ENCODE peak calls at places on chromosomes 6 and 20, in eight cellular contexts. L is hepatocyte, P is GM23248, Y is HCT116, I is neuronal stem cell, Q is esophagus squamous epithelium, G is left lung, U is GM12865. C is an unnamed sample.

GRCh38 chr20:55528482-55528881 is 476.8 kb downstream of the CBLN4 start:
- DNase-seq in L (no peak), P (no peak), Y (no peak), I (no peak), Q (no peak), G (no peak), U (no peak), C (no peak)

GRCh38 chr6:157364705-157365104 is 16.3 kb upstream of the ZDHHC14 start:
- DNase-seq in L (no peak), P (peak), Y (no peak), I (no peak), Q (no peak), G (no peak), U (no peak), C (no peak)

GRCh38 chr6:109702797-109703196 is 11.7 kb downstream of the FIG4 start:
- DNase-seq in L (no peak), P (no peak), Y (no peak), I (no peak), Q (no peak), G (no peak), U (no peak), C (no peak)

GRCh38 chr20:46353506-46354206 is 45.4 kb upstream of the CDH22 start:
- DNase-seq in L (no peak), P (no peak), Y (no peak), I (no peak), Q (no peak), G (no peak), U (no peak), C (no peak)

GRCh38 chr6:95203153-95203754 is 374.1 kb upstream of the MANEA start:
- DNase-seq in L (peak), P (peak), Y (peak), I (peak), Q (no peak), G (no peak), U (peak), C (peak)

GRCh38 chr20:23161968-23162696 is 76.0 kb upstream of the CD93 start:
- DNase-seq in L (peak), P (no peak), Y (no peak), I (no peak), Q (no peak), G (peak), U (peak), C (peak)

GRCh38 chr6:21902766-21903165 is 309.2 kb downstream of the SOX4 start:
- DNase-seq in L (no peak), P (no peak), Y (no peak), I (no peak), Q (no peak), G (no peak), U (no peak), C (no peak)

GRCh38 chr20:16020971-16021370 is 552.3 kb downstream of the KIF16B start:
- DNase-seq in L (no peak), P (peak), Y (no peak), I (no peak), Q (no peak), G (no peak), U (no peak), C (no peak)

GRCh38 chr6:25706314-25707014 is 48.1 kb upstream of the SLC17A4 start:
- DNase-seq in L (peak), P (peak), Y (no peak), I (no peak), Q (no peak), G (peak), U (no peak), C (no peak)

GRCh38 chr6:24985313-24985712 is 49.6 kb upstream of the RIPOR2 start:
- DNase-seq in L (no peak), P (no peak), Y (no peak), I (peak), Q (no peak), G (no peak), U (no peak), C (no peak)

GRCh38 chr20:61683721-61684120 is 382.0 kb downstream of the TAF4 start:
- DNase-seq in L (no peak), P (no peak), Y (no peak), I (no peak), Q (no peak), G (no peak), U (no peak), C (no peak)

GRCh38 chr6:3813918-3814317 is 35.3 kb upstream of the FAM50B start:
- DNase-seq in L (no peak), P (no peak), Y (no peak), I (no peak), Q (no peak), G (no peak), U (no peak), C (no peak)

GRCh38 chr6:5379647-5380242 is 118.4 kb downstream of the FARS2 start:
- DNase-seq in L (peak), P (peak), Y (peak), I (peak), Q (no peak), G (no peak), U (peak), C (peak)

GRCh38 chr6:150142657-150143501 is at the start of gene PPP1R14C:
- DNase-seq in L (peak), P (peak), Y (no peak), I (peak), Q (no peak), G (peak), U (no peak), C (no peak)

GRCh38 chr6:141488466-141488865 is 644.3 kb upstream of the GJE1 start:
- DNase-seq in L (no peak), P (peak), Y (no peak), I (no peak), Q (no peak), G (no peak), U (peak), C (no peak)

GRCh38 chr6:150528648-150529285 is 70.9 kb upstream of the PLEKHG1 start:
- DNase-seq in L (peak), P (peak), Y (no peak), I (peak), Q (no peak), G (no peak), U (peak), C (no peak)

GRCh38 chr6:163180874-163181541 is 233.5 kb upstream of the QKI start:
- DNase-seq in L (peak), P (peak), Y (peak), I (peak), Q (no peak), G (no peak), U (peak), C (no peak)

GRCh38 chr20:33490023-33490933 is at the start of gene CBFA2T2:
- DNase-seq in L (no peak), P (peak), Y (peak), I (no peak), Q (no peak), G (no peak), U (no peak), C (no peak)

GRCh38 chr6:166736606-166737005 is 109.6 kb upstream of the RPS6KA2 start:
- DNase-seq in L (peak), P (peak), Y (peak), I (no peak), Q (no peak), G (no peak), U (no peak), C (no peak)

GRCh38 chr6:99305021-99305554 is 44.4 kb downstream of the FAXC start:
- DNase-seq in L (no peak), P (no peak), Y (no peak), I (no peak), Q (no peak), G (no peak), U (peak), C (no peak)

GRCh38 chr20:31475032-31475431 is at the start of the genes DEFB124 and REM1:
- DNase-seq in L (no peak), P (no peak), Y (no peak), I (no peak), Q (no peak), G (peak), U (no peak), C (no peak)

GRCh38 chr6:168190646-168191443 is 111.8 kb upstream of the FRMD1 start:
- DNase-seq in L (no peak), P (no peak), Y (no peak), I (no peak), Q (no peak), G (no peak), U (no peak), C (no peak)

GRCh38 chr6:155530219-155530834 is 74.7 kb upstream of the NOX3 start:
- DNase-seq in L (peak), P (peak), Y (peak), I (no peak), Q (no peak), G (no peak), U (peak), C (peak)

GRCh38 chr6:4057036-4057435 is 21.9 kb downstream of the FAM217A start:
- DNase-seq in L (no peak), P (no peak), Y (no peak), I (no peak), Q (no peak), G (no peak), U (no peak), C (no peak)

GRCh38 chr20:37565134-37565811 is 37.6 kb upstream of the BLCAP start:
- DNase-seq in L (no peak), P (no peak), Y (no peak), I (peak), Q (no peak), G (no peak), U (no peak), C (no peak)

GRCh38 chr6:47810885-47811284 is 29.1 kb downstream of the OPN5 start:
- DNase-seq in L (no peak), P (no peak), Y (no peak), I (peak), Q (no peak), G (no peak), U (peak), C (no peak)

GRCh38 chr6:11215773-11216172 is 16.7 kb downstream of the NEDD9 start:
- DNase-seq in L (no peak), P (no peak), Y (no peak), I (no peak), Q (no peak), G (no peak), U (no peak), C (no peak)

GRCh38 chr6:108423982-108424695 is 129.3 kb downstream of the AFG1L start:
- DNase-seq in L (no peak), P (peak), Y (no peak), I (no peak), Q (no peak), G (no peak), U (no peak), C (no peak)

DNA sequence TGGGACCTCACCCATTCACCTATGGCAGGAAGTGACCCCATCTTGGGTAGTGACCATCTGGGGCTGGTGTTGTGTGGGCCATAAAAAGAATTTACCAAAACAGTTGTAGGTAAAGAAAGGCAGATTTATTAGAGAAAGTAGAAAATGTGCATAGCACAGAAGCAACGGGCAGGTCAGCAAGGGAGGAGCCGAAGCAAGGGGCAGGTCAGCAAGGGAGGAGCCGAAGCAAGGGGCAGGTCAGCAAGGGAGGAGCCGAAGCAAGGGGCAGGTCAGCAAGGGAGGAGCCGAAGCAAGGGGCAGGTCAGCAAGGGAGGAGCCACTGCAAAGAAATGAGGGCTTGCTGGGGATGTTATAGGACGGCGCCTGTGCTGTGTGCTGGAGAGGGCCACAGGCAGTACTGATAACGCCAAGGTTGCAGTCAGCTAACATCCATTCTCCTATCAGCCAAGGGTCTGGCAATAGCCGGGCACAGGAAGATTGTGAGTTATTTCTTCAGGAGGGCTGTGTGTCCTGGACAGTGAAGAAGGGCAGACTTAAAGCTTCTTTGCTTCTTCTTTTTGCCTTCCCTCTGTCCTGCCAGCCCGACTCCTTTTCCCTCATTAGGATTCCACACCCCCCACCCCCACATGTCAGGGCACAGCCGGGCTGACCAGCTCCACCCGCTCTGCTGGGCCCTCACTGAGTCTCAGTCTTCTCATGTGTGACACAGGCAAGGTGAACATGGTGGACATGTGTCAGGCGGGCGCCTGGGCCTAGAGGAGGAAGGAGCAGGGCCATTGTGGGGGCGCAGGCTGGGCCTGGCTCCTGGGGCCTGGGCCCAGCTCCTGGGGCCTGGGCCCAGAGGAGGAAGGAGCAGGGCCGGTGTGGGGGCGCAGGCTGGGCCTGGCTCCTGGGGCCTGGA is 31.6 kb upstream of the CHRNA4 start:
- DNase-seq in L (no peak), P (no peak), Y (no peak), I (no peak), Q (no peak), G (peak), U (no peak), C (no peak)
- H3K4me3 ChIP-seq in L (no peak), P (no peak), Y (no peak), I (no peak), Q (no peak), G (no peak), U (no peak), C (no peak)

GRCh38 chr6:80005406-80005805 is 957 bp downstream of the TTK start:
- DNase-seq in L (no peak), P (no peak), Y (no peak), I (no peak), Q (no peak), G (no peak), U (no peak), C (no peak)
- H3K4me3 ChIP-seq in L (peak), P (peak), Y (peak), I (peak), Q (peak), G (no peak), U (peak), C (peak)

GRCh38 chr6:44004136-44004535 is 123.1 kb downstream of the MRPL14 start:
- DNase-seq in L (no peak), P (no peak), Y (no peak), I (no peak), Q (no peak), G (no peak), U (no peak), C (no peak)

GRCh38 chr6:44002071-44002590 is 125.1 kb downstream of the MRPL14 start:
- DNase-seq in L (peak), P (peak), Y (no peak), I (peak), Q (no peak), G (no peak), U (no peak), C (no peak)

GRCh38 chr6:44003345-44004061 is 123.7 kb downstream of the MRPL14 start:
- DNase-seq in L (peak), P (no peak), Y (no peak), I (no peak), Q (no peak), G (no peak), U (peak), C (no peak)

GRCh38 chr6:44001318-44001868 is 125.9 kb downstream of the MRPL14 start:
- DNase-seq in L (peak), P (peak), Y (peak), I (no peak), Q (no peak), G (no peak), U (peak), C (no peak)

DNA sequence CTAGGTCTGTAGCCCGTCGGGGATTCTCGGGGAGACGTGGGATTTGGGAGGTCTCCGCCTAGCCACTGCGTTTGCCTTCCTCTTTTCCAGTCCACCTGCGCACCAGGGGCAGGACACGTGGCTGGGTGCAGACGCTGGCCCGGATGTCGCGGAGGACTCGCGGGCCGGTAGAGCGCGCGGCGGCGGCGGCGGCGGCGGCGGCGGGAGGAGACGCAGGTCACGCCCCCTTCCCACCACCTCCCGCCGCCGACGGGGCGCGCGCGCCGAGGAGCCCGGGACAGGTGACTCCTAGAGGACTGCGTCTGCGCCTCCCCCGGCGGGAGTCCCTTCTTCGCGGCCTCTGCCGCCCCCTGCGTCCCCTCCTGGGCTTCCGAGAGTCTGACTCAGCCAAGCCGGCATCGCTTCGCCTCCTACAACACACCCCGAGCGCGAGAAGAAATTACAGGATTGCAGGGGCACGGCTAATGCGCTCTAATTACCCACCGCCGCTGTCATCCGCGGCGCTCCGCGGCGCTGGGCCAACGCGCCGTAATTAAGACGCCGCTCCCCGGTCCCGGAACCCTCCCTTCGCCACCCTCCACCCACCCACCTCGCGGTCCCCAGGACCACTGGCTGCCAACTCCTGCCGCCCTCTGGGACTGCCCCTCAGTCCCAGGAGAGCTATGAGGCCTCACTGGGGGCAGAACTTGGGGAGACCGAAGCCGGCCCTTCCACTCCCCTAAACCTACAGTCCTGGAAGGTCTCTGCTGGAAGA is 124.5 kb downstream of the MRPL14 start:
- DNase-seq in L (peak), P (peak), Y (no peak), I (no peak), Q (no peak), G (peak), U (peak), C (no peak)
- H3K4me3 ChIP-seq in L (peak), P (peak), Y (peak), I (peak), Q (peak), G (peak), U (peak), C (peak)

GRCh38 chr6:32975886-32976285 is 7.5 kb downstream of the BRD2 start:
- DNase-seq in L (no peak), P (no peak), Y (no peak), I (no peak), Q (no peak), G (no peak), U (no peak), C (no peak)
- H3K4me3 ChIP-seq in L (no peak), P (peak), Y (no peak), I (no peak), Q (peak), G (no peak), U (no peak), C (peak)

GRCh38 chr6:128903715-128904114 is 20.8 kb downstream of the LAMA2 start:
- DNase-seq in L (no peak), P (no peak), Y (no peak), I (no peak), Q (no peak), G (no peak), U (no peak), C (no peak)
- H3K4me3 ChIP-seq in L (no peak), P (no peak), Y (no peak), I (no peak), Q (no peak), G (no peak), U (no peak), C (no peak)

GRCh38 chr6:7255918-7256317 is 57.1 kb downstream of the SSR1 start:
- DNase-seq in L (no peak), P (no peak), Y (no peak), I (no peak), Q (no peak), G (no peak), U (no peak), C (no peak)
- H3K4me3 ChIP-seq in L (no peak), P (no peak), Y (no peak), I (no peak), Q (no peak), G (no peak), U (no peak), C (no peak)

DNA sequence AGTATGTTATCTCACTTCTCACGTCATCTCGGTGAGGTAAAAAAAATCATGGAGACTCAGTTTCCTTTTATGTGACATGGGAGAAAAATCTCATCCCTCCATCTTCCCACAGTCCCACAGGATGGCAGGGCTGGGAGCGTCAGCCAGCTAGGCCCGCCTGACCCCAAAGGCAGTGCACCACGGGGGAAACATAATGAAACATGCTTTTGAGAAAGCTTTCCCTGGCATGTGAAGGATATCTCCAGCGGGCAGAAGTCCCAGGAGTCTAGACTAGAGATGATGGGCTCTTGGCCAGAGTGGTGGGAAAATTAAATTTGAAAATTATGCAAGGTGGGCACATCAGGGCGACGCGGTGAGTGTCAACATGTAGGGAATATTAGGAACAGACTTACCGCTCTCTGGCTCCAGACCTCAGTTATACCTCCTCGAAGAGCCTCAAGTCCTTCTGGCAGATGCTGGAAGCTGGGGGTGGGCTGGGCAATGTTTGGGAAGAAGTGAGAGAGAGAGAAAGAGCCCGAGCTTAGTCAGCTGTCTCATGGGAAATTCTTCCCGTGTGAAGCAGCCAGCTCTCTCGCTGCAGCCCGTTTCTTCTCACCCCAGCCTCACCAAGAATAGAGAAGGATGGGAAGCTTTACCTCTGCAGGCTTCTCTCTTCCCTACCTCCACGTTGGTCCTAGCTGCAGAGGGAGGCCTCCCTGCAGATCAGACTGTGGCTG is 52.3 kb downstream of the MOCS1 start:
- DNase-seq in L (no peak), P (peak), Y (no peak), I (no peak), Q (no peak), G (no peak), U (no peak), C (no peak)
- H3K4me3 ChIP-seq in L (no peak), P (peak), Y (no peak), I (no peak), Q (no peak), G (no peak), U (no peak), C (no peak)

GRCh38 chr6:143405381-143406154 is 44.9 kb downstream of the ADAT2 start:
- DNase-seq in L (no peak), P (peak), Y (no peak), I (no peak), Q (no peak), G (no peak), U (no peak), C (no peak)

GRCh38 chr6:143408151-143408786 is 42.2 kb downstream of the ADAT2 start:
- DNase-seq in L (no peak), P (no peak), Y (no peak), I (no peak), Q (no peak), G (no peak), U (no peak), C (no peak)

GRCh38 chr6:143410859-143411270 is 39.6 kb downstream of the ADAT2 start:
- DNase-seq in L (peak), P (peak), Y (no peak), I (no peak), Q (no peak), G (no peak), U (no peak), C (no peak)

GRCh38 chr6:143406673-143407072 is 43.8 kb downstream of the ADAT2 start:
- DNase-seq in L (no peak), P (no peak), Y (no peak), I (no peak), Q (no peak), G (no peak), U (peak), C (no peak)

DNA sequence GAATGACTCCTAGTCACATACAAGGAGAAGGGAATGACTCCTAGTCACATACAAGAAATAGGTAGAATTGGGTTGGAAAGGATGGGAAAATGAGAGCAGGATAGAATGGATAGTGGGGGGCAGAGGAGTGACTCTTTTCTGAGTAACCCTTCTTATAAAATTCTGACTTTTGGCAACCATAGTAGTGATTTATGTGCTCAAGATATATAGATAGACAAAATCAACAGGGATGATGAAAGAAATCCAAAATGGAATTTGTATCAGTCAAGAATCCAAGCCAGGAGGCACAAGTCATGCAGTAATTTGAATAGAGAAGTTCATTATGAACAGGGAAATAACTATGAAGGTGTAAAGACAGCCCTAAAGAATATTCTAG is 41.7 kb downstream of the ADAT2 start:
- DNase-seq in L (no peak), P (no peak), Y (no peak), I (no peak), Q (no peak), G (no peak), U (no peak), C (no peak)
- H3K4me3 ChIP-seq in L (no peak), P (no peak), Y (no peak), I (no peak), Q (no peak), G (no peak), U (no peak), C (no peak)

GRCh38 chr20:34544109-34544793 is 14.3 kb upstream of the MAP1LC3A start:
- DNase-seq in L (no peak), P (no peak), Y (no peak), I (no peak), Q (no peak), G (no peak), U (no peak), C (no peak)
- H3K4me3 ChIP-seq in L (no peak), P (no peak), Y (no peak), I (no peak), Q (peak), G (peak), U (no peak), C (no peak)

C was measured in SK-N-MC.